ENCODE peak calls at places on chromosomes 5 and 9, in ten cellular contexts. Y, U, P, N, O, K, D, H, S and W are unnamed samples. For H3K4me1, H3K9me3 and H3K27me3, the result is how much of the 10 kb centered on the place peaks cover.

GRCh38 chr9:22039258-22039657 is 30.2 kb upstream of the CDKN2B start:
- DNase-seq in Y (no peak), U (no peak), P (no peak), N (no peak), O (no peak), K (no peak), D (no peak), H (no peak), S (no peak), W (no peak)

GRCh38 chr5:133962801-133963476 is 5.5 kb downstream of the C5orf15 start:
- DNase-seq in Y (no peak), U (no peak), P (no peak), N (no peak), O (no peak), K (no peak), D (no peak), H (peak), S (no peak), W (peak)

GRCh38 chr5:109739741-109740140 is 50.0 kb downstream of the MAN2A1 start:
- DNase-seq in Y (no peak), U (no peak), P (no peak), N (no peak), O (no peak), K (peak), D (no peak), H (peak), S (no peak), W (no peak)

GRCh38 chr9:98204692-98205091 is 12.3 kb upstream of the CORO2A start:
- DNase-seq in Y (no peak), U (no peak), P (no peak), N (no peak), O (no peak), K (no peak), D (no peak), H (no peak), S (no peak), W (no peak)

GRCh38 chr5:6667648-6668047 is 34.4 kb downstream of the SRD5A1 start:
- DNase-seq in Y (no peak), U (no peak), P (no peak), N (no peak), O (no peak), K (no peak), D (no peak), H (no peak), S (no peak), W (no peak)

GRCh38 chr9:70514273-70514672 is 99.8 kb upstream of the KLF9 start:
- DNase-seq in Y (no peak), U (no peak), P (no peak), N (no peak), O (no peak), K (no peak), D (no peak), H (peak), S (no peak), W (no peak)

GRCh38 chr5:115168829-115169391 is 798 bp downstream of the TRIM36 start:
- DNase-seq in Y (no peak), U (peak), P (no peak), N (no peak), O (no peak), K (no peak), D (no peak), H (no peak), S (peak), W (no peak)

GRCh38 chr9:91197232-91198181 is 164.2 kb downstream of the AUH start:
- DNase-seq in Y (peak), U (peak), P (no peak), N (no peak), O (peak), K (no peak), D (peak), H (peak), S (no peak), W (no peak)

GRCh38 chr9:111068816-111069215 is 30.5 kb upstream of the LPAR1 start:
- DNase-seq in Y (no peak), U (no peak), P (no peak), N (no peak), O (no peak), K (no peak), D (no peak), H (no peak), S (no peak), W (no peak)

GRCh38 chr9:109108318-109108717 is 11.4 kb downstream of the TMEM245 start:
- DNase-seq in Y (no peak), U (no peak), P (no peak), N (no peak), O (no peak), K (no peak), D (no peak), H (peak), S (no peak), W (no peak)

GRCh38 chr5:17443333-17444125 is 54.5 kb upstream of the TAF11L2 start:
- DNase-seq in Y (no peak), U (peak), P (no peak), N (no peak), O (peak), K (no peak), D (no peak), H (no peak), S (no peak), W (no peak)

GRCh38 chr5:132083065-132083678 is 9.6 kb downstream of the CSF2 start:
- DNase-seq in Y (no peak), U (no peak), P (no peak), N (no peak), O (no peak), K (no peak), D (no peak), H (no peak), S (no peak), W (no peak)

GRCh38 chr5:80255425-80255751 is 460 bp downstream of the SERINC5 start:
- DNase-seq in Y (no peak), U (peak), P (no peak), N (no peak), O (peak), K (no peak), D (no peak), H (peak), S (no peak), W (peak)

GRCh38 chr5:150628936-150629485 is 11.4 kb upstream of the SYNPO start:
- DNase-seq in Y (no peak), U (no peak), P (no peak), N (no peak), O (no peak), K (no peak), D (no peak), H (no peak), S (no peak), W (peak)

GRCh38 chr9:131222460-131222859 is 53.9 kb downstream of the FAM78A start:
- DNase-seq in Y (no peak), U (no peak), P (no peak), N (no peak), O (no peak), K (no peak), D (no peak), H (no peak), S (no peak), W (no peak)

GRCh38 chr5:157994271-157994691 is 135.3 kb upstream of the CLINT1 start:
- DNase-seq in Y (no peak), U (no peak), P (peak), N (no peak), O (no peak), K (no peak), D (no peak), H (no peak), S (no peak), W (no peak)

GRCh38 chr5:180126716-180127681 is 55.4 kb upstream of the RNF130 start:
- DNase-seq in Y (no peak), U (peak), P (no peak), N (no peak), O (peak), K (no peak), D (no peak), H (no peak), S (peak), W (peak)

GRCh38 chr5:33441241-33441844 is 578 bp downstream of the TARS1 start:
- DNase-seq in Y (no peak), U (peak), P (no peak), N (no peak), O (no peak), K (no peak), D (peak), H (peak), S (peak), W (no peak)

GRCh38 chr5:117594165-117594564 is 1019.5 kb upstream of the SEMA6A start:
- DNase-seq in Y (peak), U (peak), P (no peak), N (no peak), O (no peak), K (no peak), D (no peak), H (no peak), S (no peak), W (no peak)

GRCh38 chr5:138951091-138951985 is 76.2 kb upstream of the LRRTM2 start:
- DNase-seq in Y (no peak), U (no peak), P (no peak), N (no peak), O (no peak), K (no peak), D (no peak), H (no peak), S (no peak), W (peak)

GRCh38 chr5:113151641-113152040 is 175.0 kb downstream of the DCP2 start:
- DNase-seq in Y (no peak), U (no peak), P (no peak), N (no peak), O (no peak), K (no peak), D (no peak), H (no peak), S (no peak), W (no peak)

GRCh38 chr5:165525268-165525667 is 2019.8 kb downstream of the MAT2B start:
- DNase-seq in Y (no peak), U (no peak), P (no peak), N (no peak), O (no peak), K (no peak), D (no peak), H (peak), S (no peak), W (no peak)

GRCh38 chr9:109139851-109140250 is 20.1 kb upstream of the TMEM245 start:
- DNase-seq in Y (no peak), U (no peak), P (no peak), N (no peak), O (no peak), K (no peak), D (no peak), H (no peak), S (no peak), W (no peak)

GRCh38 chr9:75642522-75642921 is 248.0 kb upstream of the PCSK5 start:
- DNase-seq in Y (no peak), U (no peak), P (no peak), N (no peak), O (no peak), K (no peak), D (no peak), H (no peak), S (no peak), W (no peak)

GRCh38 chr5:87940775-87941174 is 327.9 kb downstream of the TMEM161B start:
- DNase-seq in Y (no peak), U (no peak), P (no peak), N (no peak), O (no peak), K (no peak), D (no peak), H (no peak), S (no peak), W (no peak)

GRCh38 chr5:152271420-152271819 is 133.7 kb downstream of the NMUR2 start:
- DNase-seq in Y (no peak), U (peak), P (no peak), N (no peak), O (peak), K (peak), D (peak), H (no peak), S (no peak), W (peak)

GRCh38 chr9:4206718-4207117 is 93.2 kb downstream of the GLIS3 start:
- DNase-seq in Y (peak), U (peak), P (no peak), N (no peak), O (no peak), K (no peak), D (no peak), H (no peak), S (no peak), W (no peak)

GRCh38 chr9:130028493-130029222 is 14.3 kb downstream of the FNBP1 start:
- DNase-seq in Y (no peak), U (no peak), P (no peak), N (no peak), O (no peak), K (no peak), D (no peak), H (no peak), S (no peak), W (no peak)

GRCh38 chr9:130029223-130029583 is 13.8 kb downstream of the FNBP1 start:
- DNase-seq in Y (no peak), U (no peak), P (no peak), N (no peak), O (no peak), K (no peak), D (no peak), H (no peak), S (no peak), W (no peak)

GRCh38 chr9:130026583-130027427 is 16.2 kb downstream of the FNBP1 start:
- DNase-seq in Y (no peak), U (no peak), P (no peak), N (no peak), O (no peak), K (no peak), D (no peak), H (no peak), S (no peak), W (no peak)

GRCh38 chr9:130029591-130029990 is 13.4 kb downstream of the FNBP1 start:
- DNase-seq in Y (no peak), U (no peak), P (no peak), N (no peak), O (no peak), K (no peak), D (no peak), H (no peak), S (no peak), W (no peak)

DNA sequence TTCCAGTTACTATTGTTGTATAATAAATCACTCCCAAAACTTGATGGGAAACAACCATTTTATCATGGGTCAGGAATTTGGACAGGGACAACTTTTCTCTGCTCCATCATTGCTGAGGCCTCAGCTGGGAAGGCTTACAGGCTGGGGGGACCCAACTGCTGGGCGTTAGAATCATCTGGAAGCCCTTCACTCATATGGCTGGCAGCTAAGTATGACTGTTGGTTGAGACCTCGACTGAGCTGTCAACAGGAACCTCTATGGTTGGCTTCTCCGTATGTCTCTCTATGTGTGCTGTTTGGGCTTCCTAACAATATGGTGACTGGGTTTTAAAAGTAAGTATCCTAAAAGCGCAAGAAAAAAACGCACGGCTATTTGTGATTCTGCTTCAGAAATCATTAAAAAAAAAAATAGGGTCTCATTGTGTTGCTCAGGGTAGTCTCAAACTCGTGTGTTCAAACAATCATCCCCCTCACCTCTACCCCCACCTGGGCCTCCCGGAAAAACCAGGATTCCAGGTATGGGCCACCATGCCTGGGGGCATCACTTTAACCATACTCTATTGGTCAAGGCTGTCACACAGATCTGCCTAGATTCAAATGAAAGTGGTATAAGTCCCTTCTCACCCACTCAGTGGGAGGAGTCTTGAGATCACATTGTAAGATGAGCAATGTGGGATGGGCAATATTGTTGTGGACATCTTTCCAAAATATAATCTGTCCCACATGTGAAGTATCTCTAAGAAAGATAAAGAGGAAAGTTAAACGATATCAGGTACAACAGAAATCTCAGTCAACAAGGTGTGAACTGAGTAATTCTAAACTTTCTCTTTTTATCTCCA is 15.2 kb downstream of the FNBP1 start:
- DNase-seq in Y (no peak), U (no peak), P (no peak), N (no peak), O (no peak), K (no peak), D (no peak), H (no peak), S (no peak), W (no peak)
- H3K4me1 ChIP-seq in Y (under half), U (under half), P (half or more), N (half or more), O (under half), K (under half), D (under half), H (under half), S (under half), W (under half)

GRCh38 chr9:127444283-127444920 is 6.8 kb downstream of the RPL12 start:
- DNase-seq in Y (no peak), U (no peak), P (no peak), N (no peak), O (no peak), K (no peak), D (no peak), H (no peak), S (no peak), W (no peak)
- H3K9me3 ChIP-seq in Y (under half), U (under half), P (under half), N (under half), O (under half), K (under half), D (under half), H (under half), S (under half), W (under half)

DNA sequence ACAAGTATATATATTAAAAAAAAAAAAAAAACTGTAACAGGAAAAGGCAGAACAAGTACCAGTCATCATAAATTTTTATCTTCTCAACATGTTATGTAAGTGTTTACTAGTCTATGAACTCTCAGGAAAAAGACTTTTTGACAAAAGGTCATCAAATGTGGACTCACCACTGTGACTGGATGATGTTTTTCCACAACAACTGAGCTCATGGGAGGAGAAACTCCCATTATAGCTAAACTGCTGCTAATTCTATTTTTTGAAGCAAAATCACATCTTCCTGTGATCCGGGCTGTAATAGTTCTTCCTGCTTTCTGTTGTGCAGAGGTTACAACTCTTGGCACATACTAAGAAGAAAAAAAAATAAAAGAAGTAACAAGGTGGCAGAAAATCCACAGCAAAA is 39.6 kb downstream of the POC5 start:
- DNase-seq in Y (no peak), U (no peak), P (no peak), N (no peak), O (no peak), K (no peak), D (no peak), H (no peak), S (no peak), W (no peak)
- H3K27me3 ChIP-seq in Y (under half), U (under half), P (under half), N (under half), O (under half), K (under half), D (under half), H (under half), S (under half), W (under half)

GRCh38 chr5:43115968-43116367 is 4.7 kb upstream of the ZNF131 start:
- DNase-seq in Y (no peak), U (no peak), P (no peak), N (no peak), O (no peak), K (no peak), D (no peak), H (no peak), S (no peak), W (no peak)

GRCh38 chr5:43117092-43117491 is 3.6 kb upstream of the ZNF131 start:
- DNase-seq in Y (no peak), U (no peak), P (no peak), N (no peak), O (no peak), K (no peak), D (no peak), H (no peak), S (no peak), W (no peak)

GRCh38 chr5:43121565-43122484 is 1.1 kb downstream of the ZNF131 start:
- DNase-seq in Y (peak), U (no peak), P (no peak), N (no peak), O (no peak), K (no peak), D (no peak), H (peak), S (peak), W (no peak)

GRCh38 chr5:43123887-43124286 is 3.2 kb downstream of the ZNF131 start:
- DNase-seq in Y (no peak), U (no peak), P (no peak), N (no peak), O (no peak), K (no peak), D (no peak), H (no peak), S (no peak), W (no peak)

DNA sequence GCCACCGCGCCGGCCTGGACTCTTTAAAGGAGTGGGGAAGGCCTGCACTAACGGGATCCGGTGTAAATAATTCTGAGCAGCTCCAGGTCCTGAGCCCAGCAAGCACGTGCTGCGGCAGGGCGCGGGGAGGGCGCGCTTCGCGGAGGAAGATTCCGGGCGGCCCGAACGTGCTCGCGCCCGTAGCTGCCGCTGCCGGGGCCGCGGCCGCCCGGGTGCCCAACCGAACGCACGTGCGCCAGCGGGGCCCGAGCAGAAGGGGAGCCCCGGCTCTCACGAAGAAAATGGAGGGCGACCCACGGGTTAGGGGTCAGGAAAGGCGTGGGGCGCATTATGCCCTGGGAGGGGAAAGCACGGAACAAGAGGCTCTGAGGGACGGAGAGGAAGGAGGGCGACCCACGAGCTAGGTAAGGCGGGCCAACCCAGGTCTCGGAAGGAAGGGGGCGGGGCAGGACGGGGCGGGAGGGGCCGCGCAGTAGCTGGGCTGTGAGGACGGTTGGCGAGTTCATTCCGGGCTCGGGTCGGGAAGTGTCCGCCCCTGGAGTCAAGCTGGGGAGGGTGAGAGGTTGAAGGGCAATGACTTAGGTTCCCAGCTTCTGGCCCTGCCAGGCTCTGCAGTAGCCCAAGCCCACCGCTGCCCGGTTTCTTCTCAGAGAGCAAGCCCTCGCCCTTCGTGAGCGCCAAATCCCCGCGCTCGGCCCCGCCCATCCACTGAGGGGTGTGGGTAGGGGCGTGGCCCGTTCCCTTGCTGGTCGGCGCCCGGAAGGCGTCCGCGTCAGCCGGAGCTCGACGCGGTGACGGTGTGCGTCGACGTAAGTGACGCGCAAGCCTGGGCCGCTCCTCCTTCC is at the start of gene ZNF131:
- DNase-seq in Y (peak), U (peak), P (peak), N (peak), O (peak), K (peak), D (peak), H (peak), S (peak), W (peak)
- H3K4me1 ChIP-seq in Y (under half), U (under half), P (under half), N (under half), O (under half), K (under half), D (under half), H (under half), S (under half), W (under half)

DNA sequence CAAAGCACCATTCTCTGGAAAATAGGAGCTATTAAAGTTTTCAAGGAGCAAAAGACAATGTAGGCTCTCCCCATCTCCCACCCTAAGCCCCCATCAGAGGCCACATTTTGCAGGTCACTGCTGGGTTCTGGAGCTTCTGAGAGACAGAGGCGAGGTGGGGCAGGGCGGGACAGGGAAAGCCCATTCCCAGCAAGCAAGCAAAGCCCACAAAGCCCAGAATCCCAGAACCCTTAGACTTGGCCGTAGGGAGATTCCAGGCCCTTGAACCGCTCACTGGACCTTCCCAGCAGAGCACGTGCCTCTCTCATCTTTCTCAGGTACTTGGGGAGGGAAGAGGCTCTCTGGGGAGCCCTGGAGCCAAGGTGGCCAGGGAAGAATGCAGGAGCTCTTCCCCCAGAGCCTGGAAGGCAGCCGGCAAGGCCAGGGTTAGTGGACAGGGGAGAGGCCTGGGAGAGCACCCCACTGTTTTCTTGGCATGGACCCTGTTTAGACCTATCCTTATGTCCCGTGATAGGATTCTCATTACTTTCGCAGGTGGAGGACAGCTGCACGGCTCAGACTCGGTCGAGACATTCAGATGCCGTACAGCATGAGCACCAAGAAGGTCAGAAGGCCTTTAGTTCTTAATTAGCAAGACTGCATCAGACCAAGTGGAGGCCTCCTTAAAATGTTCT is 52.4 kb downstream of the ZNF354C start:
- DNase-seq in Y (no peak), U (no peak), P (no peak), N (no peak), O (peak), K (no peak), D (no peak), H (no peak), S (no peak), W (no peak)
- H3K9me3 ChIP-seq in Y (under half), U (under half), P (under half), N (half or more), O (half or more), K (under half), D (under half), H (under half), S (under half), W (half or more)